ENCODE peak calls at places on chromosomes 6 and 20, in eight cellular contexts. F, L, I, A, X, T, J and M are unnamed samples.

GRCh38 chr6:12296255-12296573 is 6.1 kb downstream of the EDN1 start:
- DNase-seq in F (no peak), L (peak), I (no peak), A (no peak), X (no peak), T (peak), J (no peak), M (peak)

GRCh38 chr6:28587746-28588075 is 62.0 kb downstream of the GPX5 start:
- DNase-seq in F (no peak), L (no peak), I (no peak), A (no peak), X (no peak), T (no peak), J (no peak), M (peak)

GRCh38 chr6:25301358-25301757 is 22.2 kb downstream of the CARMIL1 start:
- DNase-seq in F (no peak), L (no peak), I (no peak), A (no peak), X (no peak), T (no peak), J (no peak), M (no peak)

GRCh38 chr6:121934461-121934860 is 465.0 kb upstream of the HSF2 start:
- DNase-seq in F (no peak), L (no peak), I (no peak), A (no peak), X (no peak), T (no peak), J (no peak), M (no peak)

GRCh38 chr20:56978475-56978874 is 288.0 kb downstream of the BMP7 start:
- DNase-seq in F (no peak), L (no peak), I (no peak), A (no peak), X (no peak), T (no peak), J (no peak), M (no peak)

GRCh38 chr6:125477141-125477540 is 175.4 kb upstream of the HDDC2 start:
- DNase-seq in F (no peak), L (no peak), I (no peak), A (no peak), X (no peak), T (no peak), J (no peak), M (no peak)

GRCh38 chr20:25382704-25383370 is 7.8 kb downstream of the ABHD12 start:
- DNase-seq in F (no peak), L (no peak), I (no peak), A (no peak), X (no peak), T (no peak), J (no peak), M (no peak)

GRCh38 chr6:35795453-35796071 is 1.6 kb downstream of the CLPS start:
- DNase-seq in F (no peak), L (no peak), I (no peak), A (no peak), X (no peak), T (no peak), J (no peak), M (no peak)

GRCh38 chr6:13229205-13230085 is 98.9 kb downstream of the TBC1D7 start:
- DNase-seq in F (no peak), L (peak), I (no peak), A (peak), X (peak), T (peak), J (no peak), M (peak)

GRCh38 chr6:63805808-63806572 is 170.4 kb downstream of the PHF3 start:
- DNase-seq in F (no peak), L (peak), I (no peak), A (no peak), X (no peak), T (peak), J (no peak), M (peak)

GRCh38 chr6:35602133-35602946 is 86.4 kb downstream of the FKBP5 start:
- DNase-seq in F (no peak), L (no peak), I (peak), A (no peak), X (no peak), T (peak), J (no peak), M (peak)

GRCh38 chr6:31416394-31417014 is 13.1 kb downstream of the MICA start:
- DNase-seq in F (no peak), L (no peak), I (no peak), A (no peak), X (no peak), T (no peak), J (no peak), M (no peak)

GRCh38 chr6:95948324-95948723 is 67.5 kb upstream of the FUT9 start:
- DNase-seq in F (no peak), L (no peak), I (no peak), A (no peak), X (no peak), T (no peak), J (no peak), M (no peak)